ENCODE peak calls at places on chromosomes 13 and 19, in ten cellular contexts. R, N, V, W, Q, A, U, Y, E and S are unnamed samples.

GRCh38 chr19:17718988-17719711 is at the start of gene MAP1S:
- DNase-seq in R (peak), N (no peak), V (peak), W (peak), Q (peak), A (peak), U (peak), Y (peak), E (peak), S (peak)

GRCh38 chr19:12834976-12835757 is 788 bp upstream of the RTBDN start:
- DNase-seq in R (no peak), N (no peak), V (peak), W (no peak), Q (no peak), A (no peak), U (no peak), Y (no peak), E (peak), S (peak)

GRCh38 chr13:111508164-111508870 is 187.9 kb downstream of the TEX29 start:
- DNase-seq in R (no peak), N (no peak), V (no peak), W (no peak), Q (no peak), A (no peak), U (no peak), Y (no peak), E (no peak), S (no peak)

GRCh38 chr13:24271611-24272451 is 37.5 kb upstream of the C1QTNF9 start:
- DNase-seq in R (peak), N (no peak), V (peak), W (no peak), Q (peak), A (peak), U (peak), Y (peak), E (no peak), S (no peak)

GRCh38 chr13:47112205-47112896 is 215.5 kb upstream of the HTR2A start:
- DNase-seq in R (no peak), N (no peak), V (no peak), W (no peak), Q (no peak), A (no peak), U (no peak), Y (no peak), E (no peak), S (peak)

GRCh38 chr19:14559916-14560775 is 11.7 kb downstream of the NDUFB7 start:
- DNase-seq in R (no peak), N (no peak), V (no peak), W (no peak), Q (no peak), A (no peak), U (no peak), Y (no peak), E (no peak), S (peak)

GRCh38 chr19:38617764-38618589 is at the start of gene MAP4K1:
- DNase-seq in R (no peak), N (no peak), V (peak), W (peak), Q (no peak), A (peak), U (peak), Y (peak), E (no peak), S (no peak)

GRCh38 chr13:112684041-112684440 is 5.8 kb upstream of the ATP11A start:
- DNase-seq in R (no peak), N (no peak), V (no peak), W (no peak), Q (no peak), A (no peak), U (no peak), Y (no peak), E (no peak), S (peak)

GRCh38 chr19:16372065-16372915 is 47.7 kb downstream of the KLF2 start:
- DNase-seq in R (no peak), N (no peak), V (peak), W (no peak), Q (no peak), A (no peak), U (no peak), Y (peak), E (no peak), S (no peak)

GRCh38 chr19:10688545-10689280 is 12.5 kb upstream of the QTRT1 start:
- DNase-seq in R (no peak), N (no peak), V (no peak), W (no peak), Q (no peak), A (no peak), U (no peak), Y (no peak), E (no peak), S (no peak)

GRCh38 chr19:44841255-44841654 is 4.8 kb upstream of the NECTIN2 start:
- DNase-seq in R (peak), N (no peak), V (no peak), W (no peak), Q (no peak), A (no peak), U (no peak), Y (no peak), E (no peak), S (no peak)

GRCh38 chr19:7912697-7913564 is 1.7 kb upstream of the TGFBR3L start:
- DNase-seq in R (no peak), N (no peak), V (no peak), W (no peak), Q (no peak), A (no peak), U (no peak), Y (no peak), E (no peak), S (no peak)

GRCh38 chr13:27360562-27360961 is 63.9 kb upstream of the GTF3A start:
- DNase-seq in R (no peak), N (no peak), V (no peak), W (no peak), Q (no peak), A (no peak), U (no peak), Y (no peak), E (no peak), S (no peak)

GRCh38 chr13:94239135-94239534 is 240.3 kb downstream of the DCT start:
- DNase-seq in R (no peak), N (no peak), V (peak), W (no peak), Q (peak), A (no peak), U (no peak), Y (no peak), E (no peak), S (no peak)

GRCh38 chr13:53238241-53238640 is 209.6 kb downstream of the OLFM4 start:
- DNase-seq in R (no peak), N (no peak), V (no peak), W (no peak), Q (no peak), A (no peak), U (no peak), Y (no peak), E (no peak), S (peak)

GRCh38 chr13:69107436-69107835 is 1000.2 kb upstream of the ATXN8OS start:
- DNase-seq in R (no peak), N (no peak), V (no peak), W (no peak), Q (no peak), A (no peak), U (no peak), Y (no peak), E (no peak), S (no peak)

GRCh38 chr13:79482271-79482970 is 1.5 kb downstream of the NDFIP2 start:
- DNase-seq in R (no peak), N (no peak), V (no peak), W (no peak), Q (no peak), A (no peak), U (no peak), Y (no peak), E (no peak), S (no peak)

GRCh38 chr13:114035583-114036501 is 62.0 kb upstream of the C13orf46 start:
- DNase-seq in R (no peak), N (no peak), V (no peak), W (no peak), Q (no peak), A (no peak), U (no peak), Y (no peak), E (peak), S (no peak)

GRCh38 chr13:25300861-25301346 is 521 bp upstream of the NUP58 start:
- DNase-seq in R (peak), N (no peak), V (no peak), W (no peak), Q (no peak), A (no peak), U (no peak), Y (peak), E (no peak), S (peak)

GRCh38 chr19:7381073-7381390 is 32.3 kb downstream of the ARHGEF18 start:
- DNase-seq in R (no peak), N (no peak), V (no peak), W (no peak), Q (no peak), A (no peak), U (no peak), Y (no peak), E (no peak), S (no peak)

GRCh38 chr13:51326782-51327181 is 12.7 kb upstream of the SERPINE3 start:
- DNase-seq in R (no peak), N (no peak), V (no peak), W (no peak), Q (no peak), A (no peak), U (no peak), Y (no peak), E (no peak), S (no peak)

GRCh38 chr13:57865600-57866294 is 234.2 kb downstream of the PCDH17 start:
- DNase-seq in R (no peak), N (no peak), V (no peak), W (no peak), Q (no peak), A (no peak), U (no peak), Y (no peak), E (no peak), S (no peak)

GRCh38 chr19:21314676-21315075 is 14.5 kb downstream of the ZNF708 start:
- DNase-seq in R (no peak), N (no peak), V (no peak), W (no peak), Q (no peak), A (no peak), U (no peak), Y (no peak), E (no peak), S (no peak)

GRCh38 chr19:40279120-40279551 is 6.0 kb downstream of the AKT2 start:
- DNase-seq in R (no peak), N (no peak), V (no peak), W (no peak), Q (no peak), A (no peak), U (no peak), Y (no peak), E (no peak), S (no peak)

GRCh38 chr19:54390942-54391577 is 24.2 kb upstream of the TTYH1 start:
- DNase-seq in R (no peak), N (no peak), V (peak), W (peak), Q (peak), A (peak), U (peak), Y (peak), E (peak), S (peak)